ENCODE peak calls at places on chromosomes 5 and 9, in five cellular contexts. V, Z, C, P and H are unnamed samples. For H3K27me3 and H3K4me1, the result is how much of the 10 kb centered on the place peaks cover.

GRCh38 chr9:4596165-4596922 is 65.8 kb upstream of the PLPP6 start:
- DNase-seq in V (no peak), Z (peak), C (no peak), P (no peak), H (no peak)

GRCh38 chr9:134947265-134947955 is 29.7 kb upstream of the FCN1 start:
- DNase-seq in V (no peak), Z (no peak), C (no peak), P (no peak), H (no peak)

GRCh38 chr9:123246534-123246933 is 21.9 kb downstream of the STRBP start:
- DNase-seq in V (no peak), Z (no peak), C (no peak), P (no peak), H (no peak)

GRCh38 chr5:137754961-137755762 is 999 bp upstream of the HNRNPA0 start:
- DNase-seq in V (no peak), Z (no peak), C (no peak), P (peak), H (no peak)

GRCh38 chr9:21872696-21873095 is 70.3 kb downstream of the MTAP start:
- DNase-seq in V (no peak), Z (no peak), C (no peak), P (no peak), H (no peak)

GRCh38 chr5:54243483-54244080 is 66.8 kb downstream of the ARL15 start:
- DNase-seq in V (no peak), Z (peak), C (no peak), P (peak), H (no peak)

GRCh38 chr9:87336914-87337333 is 160.7 kb upstream of the DAPK1 start:
- DNase-seq in V (no peak), Z (peak), C (no peak), P (peak), H (no peak)

GRCh38 chr5:29150840-29151239 is 2042.6 kb upstream of the CDH6 start:
- DNase-seq in V (no peak), Z (no peak), C (no peak), P (no peak), H (no peak)

GRCh38 chr5:132481243-132482211 is 9.0 kb downstream of the IRF1 start:
- DNase-seq in V (no peak), Z (peak), C (peak), P (no peak), H (peak)

GRCh38 chr9:121819511-121820231 is 168.2 kb downstream of the DAB2IP start:
- DNase-seq in V (no peak), Z (peak), C (no peak), P (peak), H (no peak)

GRCh38 chr9:95477885-95478790 is 38.6 kb downstream of the PTCH1 start:
- DNase-seq in V (no peak), Z (no peak), C (no peak), P (no peak), H (no peak)

GRCh38 chr5:88606626-88607025 is 276.4 kb downstream of the MEF2C start:
- DNase-seq in V (no peak), Z (no peak), C (no peak), P (no peak), H (no peak)

GRCh38 chr5:173493040-173493439 is 123.4 kb downstream of the BOD1 start:
- DNase-seq in V (no peak), Z (no peak), C (no peak), P (no peak), H (no peak)

GRCh38 chr5:2441496-2442180 is 309.8 kb downstream of the IRX2 start:
- DNase-seq in V (no peak), Z (no peak), C (no peak), P (no peak), H (no peak)

GRCh38 chr5:145347026-145347616 is 488.0 kb downstream of the PRELID2 start:
- DNase-seq in V (no peak), Z (no peak), C (no peak), P (peak), H (no peak)

GRCh38 chr5:75933489-75933888 is 149.7 kb upstream of the SV2C start:
- DNase-seq in V (no peak), Z (no peak), C (no peak), P (no peak), H (no peak)

GRCh38 chr9:14027114-14027812 is 286.7 kb downstream of the NFIB start:
- DNase-seq in V (peak), Z (peak), C (peak), P (no peak), H (peak)

GRCh38 chr9:105475302-105475701 is 27.5 kb downstream of the FSD1L start:
- DNase-seq in V (no peak), Z (no peak), C (no peak), P (peak), H (no peak)

GRCh38 chr5:72109625-72110024 is 2.4 kb downstream of the MAP1B start:
- DNase-seq in V (no peak), Z (no peak), C (no peak), P (peak), H (no peak)

GRCh38 chr9:115543511-115543910 is 425.6 kb upstream of the TNC start:
- DNase-seq in V (no peak), Z (no peak), C (no peak), P (no peak), H (no peak)

GRCh38 chr5:119332978-119333401 is 22.8 kb upstream of the TNFAIP8 start:
- DNase-seq in V (no peak), Z (no peak), C (no peak), P (no peak), H (no peak)

GRCh38 chr5:146516151-146516475 is at the start of gene GPR151:
- DNase-seq in V (no peak), Z (no peak), C (no peak), P (no peak), H (no peak)

GRCh38 chr5:167578977-167579700 is 712.3 kb upstream of the WWC1 start:
- DNase-seq in V (no peak), Z (no peak), C (no peak), P (peak), H (no peak)

GRCh38 chr5:151005187-151005974 is 15.0 kb upstream of the GPX3 start:
- DNase-seq in V (peak), Z (peak), C (peak), P (no peak), H (no peak)

GRCh38 chr5:16787278-16787677 is 148.8 kb downstream of the MYO10 start:
- DNase-seq in V (no peak), Z (no peak), C (no peak), P (no peak), H (no peak)

GRCh38 chr5:43042626-43043399 is 2.7 kb upstream of the ANXA2R start:
- DNase-seq in V (peak), Z (peak), C (peak), P (peak), H (peak)

GRCh38 chr5:43043400-43043756 is 3.3 kb upstream of the ANXA2R start:
- DNase-seq in V (no peak), Z (no peak), C (no peak), P (no peak), H (no peak)

GRCh38 chr5:43041131-43041668 is 1.1 kb upstream of the ANXA2R start:
- DNase-seq in V (peak), Z (peak), C (no peak), P (no peak), H (peak)

GRCh38 chr5:43041669-43042175 is 1.6 kb upstream of the ANXA2R start:
- DNase-seq in V (no peak), Z (peak), C (peak), P (peak), H (no peak)

GRCh38 chr5:43042176-43042625 is 2.1 kb upstream of the ANXA2R start:
- DNase-seq in V (peak), Z (peak), C (peak), P (peak), H (peak)
- H3K27me3 ChIP-seq in V (under half), Z (under half), C (under half), P (under half), H (under half)

GRCh38 chr9:136846376-136847064 is 2.7 kb upstream of the PHPT1 start:
- DNase-seq in V (no peak), Z (no peak), C (no peak), P (peak), H (no peak)

GRCh38 chr9:136847827-136848392 is 1.3 kb upstream of the PHPT1 start:
- DNase-seq in V (peak), Z (peak), C (peak), P (peak), H (peak)

GRCh38 chr9:136847065-136847826 is 2.0 kb upstream of the PHPT1 start:
- DNase-seq in V (peak), Z (peak), C (no peak), P (peak), H (peak)

GRCh38 chr9:136845465-136846261 is 3.4 kb downstream of the AJM1 start:
- DNase-seq in V (no peak), Z (no peak), C (no peak), P (no peak), H (no peak)

GRCh38 chr9:136844766-136845464 is 2.6 kb downstream of the AJM1 start:
- DNase-seq in V (no peak), Z (no peak), C (no peak), P (no peak), H (no peak)
- H3K4me1 ChIP-seq in V (under half), Z (under half), C (under half), P (under half), H (under half)

DNA sequence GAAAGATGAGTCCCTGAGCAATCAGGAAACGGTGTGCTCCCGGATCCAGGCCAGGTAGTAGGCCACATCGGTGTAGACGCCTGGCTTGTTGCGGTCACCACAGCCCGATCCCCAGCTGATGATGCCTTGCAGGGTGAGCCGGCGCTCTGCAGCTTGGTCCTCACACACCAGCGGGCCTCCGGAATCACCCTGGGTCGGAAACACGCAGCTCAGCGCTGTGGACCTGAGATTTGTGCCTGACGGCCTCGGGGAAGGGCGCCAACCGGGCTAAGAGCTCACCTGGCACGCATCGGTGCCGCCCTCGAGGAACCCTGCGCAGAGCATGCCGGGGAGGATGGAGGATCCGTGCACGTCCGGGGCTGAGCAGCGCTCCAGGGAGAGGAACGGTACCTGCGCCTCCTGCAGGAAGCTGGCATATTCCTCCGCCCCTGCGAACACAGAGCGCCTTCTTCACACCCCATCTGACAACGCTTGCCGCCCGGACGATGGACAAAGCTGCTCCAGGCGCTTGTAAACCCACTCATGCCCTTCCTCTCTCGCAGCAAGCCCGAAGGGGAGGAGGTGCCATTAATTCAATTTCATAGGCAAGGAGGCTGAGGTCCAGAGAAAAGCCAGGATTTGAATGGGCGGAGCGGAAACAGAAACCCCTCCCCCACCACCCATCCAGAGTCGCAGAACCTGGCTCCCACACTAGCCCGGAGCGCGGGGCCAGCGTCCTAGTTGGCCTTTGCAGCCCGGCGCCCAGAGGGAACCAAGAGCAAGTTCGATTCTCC is 2.0 kb upstream of the PFN3 start:
- DNase-seq in V (no peak), Z (peak), C (no peak), P (peak), H (peak)
- H3K4me3 ChIP-seq in V (no peak), Z (peak), C (no peak), P (peak), H (peak)

GRCh38 chr9:34575775-34576592 is 13.5 kb downstream of the CNTFR start:
- DNase-seq in V (no peak), Z (no peak), C (no peak), P (no peak), H (no peak)
- H3K27me3 ChIP-seq in V (under half), Z (under half), C (under half), P (under half), H (half or more)